ENCODE peak calls at places on chromosomes 6 and 20, in five cellular contexts. X is NCI-H82, C is left ventricle myocardium superior, K is H54, Q is heart right ventricle. V is an unnamed sample.
A peak's percentile ranks its signal among the peaks of the same experiment; 100 is the strongest.

GRCh38 chr6:15066433-15067337 is 179.2 kb upstream of the JARID2 start:
- DNase-seq in K (no peak), Q (no peak), C (no peak), X (no peak), V (no peak)

GRCh38 chr20:49484180-49485140 is 2.0 kb upstream of the KCNB1 start:
- DNase-seq in Q (peak; percentile 82), K (peak; percentile 78), C (peak; percentile 89), X (peak; percentile 95), V (peak; percentile 95)

GRCh38 chr6:163705923-163706322 is 291.4 kb downstream of the QKI start:
- DNase-seq in X (no peak), Q (no peak), C (no peak), K (no peak), V (no peak)

GRCh38 chr6:123926000-123926399 is 122.3 kb downstream of the NKAIN2 start:
- DNase-seq in X (no peak), Q (no peak), C (no peak), K (no peak), V (peak; percentile 65)

GRCh38 chr20:62241501-62241900 is 3.2 kb downstream of the OSBPL2 start:
- DNase-seq in C (no peak), Q (peak; percentile 16), X (no peak), K (no peak), V (no peak)

GRCh38 chr20:11786108-11786507 is 131.6 kb upstream of the BTBD3 start:
- DNase-seq in Q (no peak), K (no peak), X (no peak), C (no peak), V (no peak)

GRCh38 chr6:165985926-165986646 is 181.6 kb downstream of the TBXT start:
- DNase-seq in X (no peak), K (no peak), C (no peak), Q (no peak), V (no peak)

GRCh38 chr6:75285156-75285639 is 606 bp upstream of the TMEM30A start:
- DNase-seq in C (no peak), X (no peak), Q (no peak), K (no peak), V (peak; percentile 26)

GRCh38 chr6:25405442-25405841 is 126.3 kb downstream of the CARMIL1 start:
- DNase-seq in Q (no peak), C (no peak), X (no peak), K (no peak), V (no peak)

GRCh38 chr6:117829594-117830319 is 77.3 kb upstream of the SLC35F1 start:
- DNase-seq in X (peak; percentile 44), Q (no peak), K (no peak), C (no peak), V (peak; percentile 74)

GRCh38 chr6:42629845-42630244 is 66.0 kb downstream of the UBR2 start:
- DNase-seq in X (no peak), C (no peak), K (no peak), Q (no peak), V (peak; percentile 28)

GRCh38 chr6:43516697-43517502 is at the start of the genes POLR1C and YIPF3:
- DNase-seq in X (peak; percentile 100), K (peak; percentile 99), C (peak; percentile 97), Q (peak; percentile 93), V (peak; percentile 99)

GRCh38 chr20:32207626-32208498 is at the start of the genes PLAGL2 and POFUT1:
- DNase-seq in K (peak; percentile 94), X (peak; percentile 94), C (peak; percentile 95), Q (peak; percentile 91), V (peak; percentile 97)

GRCh38 chr6:22149501-22150490 is 147.0 kb downstream of the PRL start:
- DNase-seq in C (no peak), X (peak; percentile 79), K (no peak), Q (no peak), V (peak; percentile 84)

GRCh38 chr6:106547961-106548453 is 81.3 kb downstream of the RTN4IP1 start:
- DNase-seq in K (no peak), C (no peak), X (peak; percentile 62), Q (no peak), V (peak; percentile 76)

GRCh38 chr20:7579888-7580287 is 360.4 kb downstream of the HAO1 start:
- DNase-seq in X (no peak), Q (no peak), C (no peak), K (no peak), V (no peak)

GRCh38 chr6:116476021-116476678 is 15.0 kb downstream of the CALHM6 start:
- DNase-seq in K (no peak), X (no peak), Q (no peak), C (no peak), V (no peak)

GRCh38 chr6:17803409-17803808 is 96.7 kb upstream of the NUP153 start:
- DNase-seq in X (no peak), K (no peak), Q (no peak), C (no peak), V (peak; percentile 17)

GRCh38 chr6:169785566-169785965 is 34.1 kb downstream of the ERMARD start:
- DNase-seq in X (no peak), C (no peak), K (no peak), Q (no peak), V (no peak)

GRCh38 chr6:47862731-47863130 is 80.9 kb downstream of the OPN5 start:
- DNase-seq in K (no peak), X (no peak), Q (no peak), C (no peak), V (no peak)